ENCODE peak calls at places on chromosomes 5 and 9, in eight cellular contexts. X, B, Q, A, Z, O, U and P are unnamed samples.

GRCh38 chr5:138573949-138574670 is 1.1 kb downstream of the HSPA9 start:
- DNase-seq in Q (no peak), Z (no peak), B (no peak), A (no peak), U (no peak), X (no peak), O (no peak), P (peak; percentile 39)

GRCh38 chr5:163496286-163496685 is 9.1 kb upstream of the MAT2B start:
- DNase-seq in Q (no peak), X (no peak), A (no peak), U (no peak), Z (no peak), B (no peak), O (no peak), P (peak; percentile 27)

GRCh38 chr9:37747271-37747753 is 6.3 kb upstream of the TRMT10B start:
- DNase-seq in O (peak; percentile 17), B (peak; percentile 69), Z (peak; percentile 90), U (peak; percentile 35), A (peak; percentile 3), X (peak; percentile 49), Q (no peak), P (peak; percentile 78)

GRCh38 chr9:85536076-85536475 is 205.7 kb downstream of the AGTPBP1 start:
- DNase-seq in O (no peak), U (no peak), X (no peak), A (no peak), B (no peak), Z (peak; percentile 7), Q (no peak), P (peak; percentile 46)

GRCh38 chr5:54581831-54582548 is 64.4 kb downstream of the SNX18 start:
- DNase-seq in X (no peak), Z (no peak), A (no peak), Q (no peak), O (no peak), B (no peak), U (peak; percentile 19), P (no peak)

GRCh38 chr5:150570333-150570732 is 62.4 kb downstream of the NDST1 start:
- DNase-seq in X (no peak), A (no peak), O (no peak), B (no peak), Q (no peak), U (no peak), Z (no peak), P (no peak)

GRCh38 chr5:137921931-137922330 is 32.7 kb downstream of the PKD2L2 start:
- DNase-seq in A (no peak), B (no peak), Q (no peak), X (no peak), Z (no peak), O (peak; percentile 8), U (no peak), P (peak; percentile 79)

GRCh38 chr9:79945495-79945894 is 373.7 kb downstream of the TLE4 start:
- DNase-seq in O (no peak), U (no peak), X (no peak), A (no peak), B (no peak), Z (no peak), Q (no peak), P (peak; percentile 18)

GRCh38 chr5:38189031-38189632 is 69.2 kb upstream of the EGFLAM start:
- DNase-seq in Z (peak; percentile 33), X (no peak), Q (no peak), U (no peak), O (no peak), B (no peak), A (no peak), P (no peak)

GRCh38 chr5:113252066-113252465 is 182.7 kb downstream of the TSSK1B start:
- DNase-seq in X (no peak), B (no peak), U (no peak), A (no peak), O (no peak), Z (no peak), Q (no peak), P (no peak)

GRCh38 chr9:120985759-120986353 is 59.3 kb upstream of the TRAF1 start:
- DNase-seq in U (peak; percentile 41), X (peak; percentile 78), A (peak; percentile 69), Q (no peak), B (peak; percentile 12), O (peak; percentile 42), Z (peak; percentile 21), P (peak; percentile 74)

GRCh38 chr5:158020555-158021418 is 161.8 kb upstream of the CLINT1 start:
- DNase-seq in O (no peak), Q (no peak), X (no peak), A (no peak), U (no peak), B (no peak), Z (no peak), P (no peak)

GRCh38 chr9:107755267-107755666 is 265.7 kb upstream of the KLF4 start:
- DNase-seq in B (no peak), U (no peak), Q (no peak), O (peak; percentile 95), A (no peak), Z (no peak), X (no peak), P (peak; percentile 71)

GRCh38 chr5:62643556-62644451 is 65.2 kb downstream of the LRRC70 start:
- DNase-seq in Z (no peak), B (no peak), Q (no peak), X (no peak), A (peak; percentile 21), O (no peak), U (no peak), P (no peak)

GRCh38 chr5:92554447-92555085 is 1026.5 kb downstream of the NR2F1-AS1 start:
- DNase-seq in Z (no peak), X (no peak), A (no peak), B (no peak), Q (no peak), O (no peak), U (no peak), P (no peak)

GRCh38 chr5:88746438-88746882 is 136.5 kb downstream of the MEF2C start:
- DNase-seq in A (no peak), Z (no peak), X (no peak), U (no peak), O (no peak), Q (no peak), B (no peak), P (no peak)

GRCh38 chr5:73748510-73749410 is 122.8 kb downstream of the ARHGEF28 start:
- DNase-seq in O (no peak), U (no peak), B (no peak), Z (no peak), A (no peak), Q (no peak), X (no peak), P (peak; percentile 51)

GRCh38 chr5:6900828-6901227 is 187.6 kb downstream of the TENT4A start:
- DNase-seq in X (no peak), B (peak; percentile 99), Q (no peak), U (no peak), Z (peak; percentile 15), O (no peak), A (peak; percentile 45), P (no peak)

GRCh38 chr9:103068666-103069207 is 73.6 kb downstream of the CYLC2 start:
- DNase-seq in B (no peak), O (no peak), Z (no peak), A (no peak), X (no peak), U (no peak), Q (no peak), P (no peak)

GRCh38 chr5:176772271-176773210 is 37.8 kb upstream of the UNC5A start:
- DNase-seq in A (no peak), Z (peak; percentile 11), Q (no peak), U (no peak), B (no peak), O (no peak), X (no peak), P (no peak)

GRCh38 chr5:1487079-1487764 is 36.5 kb downstream of the LPCAT1 start:
- DNase-seq in U (no peak), Q (no peak), O (no peak), Z (no peak), B (no peak), A (no peak), X (no peak), P (no peak)

GRCh38 chr5:57407391-57407790 is 75.2 kb downstream of the ACTBL2 start:
- DNase-seq in Q (no peak), U (no peak), X (no peak), Z (no peak), B (no peak), O (no peak), A (no peak), P (no peak)

GRCh38 chr9:104091028-104091590 is 3.0 kb upstream of the SMC2 start:
- DNase-seq in Z (no peak), O (no peak), A (no peak), U (no peak), Q (no peak), B (no peak), X (no peak), P (peak; percentile 21)

GRCh38 chr9:133115604-133116345 is 5.3 kb downstream of the RALGDS start:
- DNase-seq in U (no peak), Q (no peak), A (no peak), X (no peak), Z (peak; percentile 61), B (no peak), O (no peak), P (peak; percentile 62)

GRCh38 chr5:76746677-76747076 is 30.8 kb downstream of the F2R start:
- DNase-seq in X (no peak), Z (no peak), Q (no peak), U (no peak), A (no peak), B (no peak), O (no peak), P (no peak)

GRCh38 chr9:127178646-127179632 is 56.5 kb upstream of the ANGPTL2 start:
- DNase-seq in B (no peak), U (no peak), Z (peak; percentile 72), A (no peak), O (no peak), Q (no peak), X (no peak), P (no peak)

GRCh38 chr5:159582756-159583523 is 252.7 kb upstream of the IL12B start:
- DNase-seq in Z (no peak), U (no peak), A (no peak), O (peak; percentile 95), X (no peak), B (no peak), Q (no peak), P (peak; percentile 7)

GRCh38 chr5:131114754-131115153 is 50.3 kb downstream of the HINT1 start:
- DNase-seq in X (no peak), Q (no peak), Z (no peak), B (no peak), O (no peak), U (no peak), A (peak; percentile 1), P (no peak)

GRCh38 chr9:1200847-1201251 is 150.7 kb downstream of the DMRT2 start:
- DNase-seq in Z (no peak), O (no peak), A (no peak), U (no peak), Q (no peak), B (no peak), X (no peak), P (no peak)

GRCh38 chr5:32598997-32599549 is 13.7 kb downstream of the SUB1 start:
- DNase-seq in Z (no peak), A (no peak), B (no peak), X (no peak), O (no peak), Q (no peak), U (no peak), P (no peak)

GRCh38 chr5:132657676-132658382 is at the start of gene IL13:
- DNase-seq in Z (no peak), B (no peak), O (no peak), X (no peak), A (no peak), U (no peak), Q (no peak), P (no peak)

GRCh38 chr5:149957855-149958254 is 2.7 kb upstream of the SLC26A2 start:
- DNase-seq in X (no peak), Q (no peak), A (no peak), U (no peak), Z (no peak), B (no peak), O (peak; percentile 98), P (no peak)

GRCh38 chr9:82332018-82332773 is 343.6 kb downstream of the SPATA31D1 start:
- DNase-seq in X (no peak), O (peak; percentile 91), A (no peak), U (peak; percentile 41), Q (no peak), Z (no peak), B (no peak), P (peak; percentile 69)

GRCh38 chr5:87127426-87127825 is 140.3 kb upstream of the RASA1 start:
- DNase-seq in Z (no peak), Q (no peak), U (no peak), A (no peak), B (no peak), X (no peak), O (no peak), P (no peak)